ENCODE peak calls at places on chromosomes 1 and 21, in eight cellular contexts. W, P, L, H, A, G, E and J are unnamed samples.

GRCh38 chr21:45026066-45026745 is 48.2 kb upstream of the ADARB1 start:
- DNase-seq in E (no peak), H (no peak), A (no peak), G (no peak), L (no peak), P (no peak), W (peak; percentile 68), J (no peak)

GRCh38 chr21:45974073-45975016 is 7.2 kb upstream of the COL6A1 start:
- DNase-seq in E (no peak), P (no peak), H (peak; percentile 67), A (peak; percentile 82), L (peak; percentile 89), W (peak; percentile 87), G (no peak), J (peak; percentile 28)

GRCh38 chr1:13759072-13759471 is 59.1 kb downstream of the PRDM2 start:
- DNase-seq in G (peak; percentile 45), H (no peak), L (no peak), W (no peak), P (no peak), A (no peak), E (no peak), J (peak; percentile 86)

GRCh38 chr1:89085781-89086180 is 20.8 kb upstream of the GBP1 start:
- DNase-seq in W (no peak), E (no peak), L (peak; percentile 18), P (peak; percentile 62), A (peak; percentile 44), H (peak; percentile 69), G (no peak), J (peak; percentile 27)

GRCh38 chr1:28512058-28512611 is 6.3 kb downstream of the RCC1 start:
- DNase-seq in P (no peak), W (no peak), L (peak; percentile 27), A (peak; percentile 43), G (no peak), H (no peak), E (no peak), J (no peak)

GRCh38 chr21:28781602-28782274 is 210.9 kb downstream of the LTN1 start:
- DNase-seq in H (peak; percentile 26), W (no peak), L (no peak), A (no peak), E (no peak), P (peak; percentile 6), G (no peak), J (peak; percentile 18)

GRCh38 chr1:83960669-83961277 is 38.2 kb downstream of the TTLL7 start:
- DNase-seq in L (no peak), A (no peak), W (no peak), P (no peak), G (no peak), H (no peak), E (no peak), J (no peak)

GRCh38 chr1:109793089-109793485 is 29.4 kb upstream of the EPS8L3 start:
- DNase-seq in H (no peak), W (peak; percentile 47), G (no peak), L (no peak), E (no peak), P (no peak), A (no peak), J (no peak)

GRCh38 chr1:166974647-166975345 is 544 bp downstream of the ILDR2 start:
- DNase-seq in E (no peak), L (no peak), P (no peak), A (no peak), W (no peak), H (no peak), G (no peak), J (no peak)

GRCh38 chr1:22139066-22139594 is 3.8 kb downstream of the WNT4 start:
- DNase-seq in L (no peak), H (no peak), P (no peak), E (no peak), W (no peak), G (no peak), A (no peak), J (no peak)